ENCODE peak calls at places on chromosomes 3 and 15, in six cellular contexts. M, J, H, T, R and P are unnamed samples.
A peak's percentile ranks its signal among the peaks of the same experiment; 100 is the strongest.

GRCh38 chr3:196198771-196199753 is 12.1 kb downstream of the ZDHHC19 start:
- DNase-seq in M (no peak), J (peak; percentile 15), H (no peak), T (no peak), R (no peak), P (no peak)

GRCh38 chr15:44087578-44088190 is 107.4 kb downstream of the FRMD5 start:
- DNase-seq in M (no peak), J (peak; percentile 92), H (no peak), T (no peak), R (no peak), P (peak; percentile 82)

GRCh38 chr3:18422972-18423371 is 2.2 kb downstream of the SATB1 start:
- DNase-seq in M (no peak), J (no peak), H (no peak), T (no peak), R (no peak), P (no peak)

GRCh38 chr15:80163217-80163616 is 10.4 kb downstream of the FAH start:
- DNase-seq in M (no peak), J (no peak), H (no peak), T (no peak), R (no peak), P (no peak)

GRCh38 chr3:141680620-141681389 is 57.3 kb upstream of the RNF7 start:
- DNase-seq in M (no peak), J (peak; percentile 79), H (peak; percentile 87), T (no peak), R (no peak), P (peak; percentile 19)

GRCh38 chr3:128698211-128699011 is 27.6 kb upstream of the RAB7A start:
- DNase-seq in M (no peak), J (peak; percentile 58), H (peak; percentile 22), T (no peak), R (no peak), P (peak; percentile 25)

GRCh38 chr3:17737591-17737990 is 4.8 kb downstream of the TBC1D5 start:
- DNase-seq in M (no peak), J (no peak), H (no peak), T (no peak), R (no peak), P (no peak)

GRCh38 chr3:160921020-160921635 is 165.1 kb downstream of the PPM1L start:
- DNase-seq in M (no peak), J (peak; percentile 54), H (no peak), T (no peak), R (no peak), P (peak; percentile 48)

GRCh38 chr3:131216801-131217200 is 164.8 kb upstream of the NUDT16 start:
- DNase-seq in M (no peak), J (peak; percentile 87), H (no peak), T (no peak), R (no peak), P (peak; percentile 52)

GRCh38 chr3:71217640-71218222 is 365.8 kb downstream of the FOXP1 start:
- DNase-seq in M (no peak), J (no peak), H (no peak), T (no peak), R (no peak), P (no peak)

GRCh38 chr15:89964555-89964954 is 36.6 kb upstream of the ZNF710 start:
- DNase-seq in M (no peak), J (no peak), H (no peak), T (no peak), R (no peak), P (no peak)

GRCh38 chr3:106945435-106945834 is 431.8 kb upstream of the CCDC54 start:
- DNase-seq in M (no peak), J (peak; percentile 75), H (no peak), T (no peak), R (no peak), P (peak; percentile 79)

GRCh38 chr3:170507063-170507462 is 78.8 kb downstream of the SLC7A14 start:
- DNase-seq in M (no peak), J (no peak), H (no peak), T (no peak), R (no peak), P (no peak)

GRCh38 chr15:81880833-81881232 is 165.0 kb downstream of the MEX3B start:
- DNase-seq in M (no peak), J (no peak), H (peak; percentile 29), T (peak; percentile 13), R (no peak), P (no peak)

GRCh38 chr3:172065967-172066762 is 26.8 kb downstream of the FNDC3B start:
- DNase-seq in M (no peak), J (peak; percentile 49), H (no peak), T (no peak), R (no peak), P (peak; percentile 85)

GRCh38 chr3:151183253-151183652 is 19.8 kb downstream of the GPR171 start:
- DNase-seq in M (no peak), J (no peak), H (no peak), T (no peak), R (no peak), P (peak; percentile 14)

GRCh38 chr3:101531473-101532086 is 18.6 kb upstream of the SENP7 start:
- DNase-seq in M (no peak), J (peak; percentile 44), H (no peak), T (no peak), R (no peak), P (peak; percentile 33)

GRCh38 chr15:98903377-98904018 is 104.1 kb downstream of the PGPEP1L start:
- DNase-seq in M (no peak), J (peak; percentile 82), H (no peak), T (no peak), R (no peak), P (peak; percentile 90)

GRCh38 chr15:92780816-92781215 is 119.3 kb upstream of the CHD2 start:
- DNase-seq in M (no peak), J (no peak), H (peak; percentile 42), T (no peak), R (no peak), P (no peak)

GRCh38 chr3:76063019-76063418 is 277.7 kb upstream of the ZNF717 start:
- DNase-seq in M (no peak), J (peak; percentile 36), H (no peak), T (no peak), R (no peak), P (peak; percentile 3)

GRCh38 chr3:97821810-97822775 is at the start of gene CRYBG3:
- DNase-seq in M (peak; percentile 55), J (peak; percentile 83), H (peak; percentile 56), T (peak; percentile 64), R (peak; percentile 89), P (peak; percentile 72)